ENCODE peak calls at places on chromosome X, in ten cellular contexts. One of them, this sample, is unnamed.

GRCh38 chrX:74535211-74535621 is 79.2 kb downstream of the RLIM start:
- DNase-seq in ACHN: peak
- DNase-seq in T-helper 2 cell: no peak
- DNase-seq in Daoy: peak
- DNase-seq in iris pigment epithelial cell: peak
- DNase-seq in right atrium auricular region: no peak
- DNase-seq in NCI-H2081: no peak
- DNase-seq in MM.1S: peak
- DNase-seq in CD8-positive, alpha-beta T cell: no peak
- DNase-seq in sigmoid colon: no peak
- DNase-seq in this sample: no peak

GRCh38 chrX:1500701-1501624 is 36.0 kb downstream of the P2RY8 start:
- DNase-seq in right atrium auricular region: peak
- DNase-seq in ACHN: no peak
- DNase-seq in T-helper 2 cell: no peak
- DNase-seq in sigmoid colon: no peak
- DNase-seq in iris pigment epithelial cell: no peak
- DNase-seq in MM.1S: peak
- DNase-seq in CD8-positive, alpha-beta T cell: no peak
- DNase-seq in NCI-H2081: no peak
- DNase-seq in Daoy: peak
- DNase-seq in this sample: peak

GRCh38 chrX:6693051-6693450 is 158.1 kb upstream of the VCX3A start:
- DNase-seq in iris pigment epithelial cell: no peak
- DNase-seq in NCI-H2081: no peak
- DNase-seq in MM.1S: no peak
- DNase-seq in sigmoid colon: no peak
- DNase-seq in Daoy: no peak
- DNase-seq in T-helper 2 cell: no peak
- DNase-seq in CD8-positive, alpha-beta T cell: no peak
- DNase-seq in ACHN: no peak
- DNase-seq in right atrium auricular region: no peak
- DNase-seq in this sample: no peak

GRCh38 chrX:106707771-106708454 is 18.6 kb upstream of the RNF128 start:
- DNase-seq in iris pigment epithelial cell: peak
- DNase-seq in ACHN: peak
- DNase-seq in MM.1S: no peak
- DNase-seq in CD8-positive, alpha-beta T cell: no peak
- DNase-seq in NCI-H2081: no peak
- DNase-seq in Daoy: peak
- DNase-seq in right atrium auricular region: no peak
- DNase-seq in T-helper 2 cell: no peak
- DNase-seq in sigmoid colon: no peak
- DNase-seq in this sample: no peak

GRCh38 chrX:110188701-110189558 is 129.0 kb downstream of the AMMECR1 start:
- DNase-seq in iris pigment epithelial cell: no peak
- DNase-seq in CD8-positive, alpha-beta T cell: no peak
- DNase-seq in Daoy: peak
- DNase-seq in sigmoid colon: no peak
- DNase-seq in NCI-H2081: no peak
- DNase-seq in MM.1S: peak
- DNase-seq in right atrium auricular region: no peak
- DNase-seq in ACHN: no peak
- DNase-seq in T-helper 2 cell: no peak
- DNase-seq in this sample: no peak

GRCh38 chrX:107669276-107669675 is 41.0 kb downstream of the PRPS1 start:
- DNase-seq in ACHN: no peak
- DNase-seq in iris pigment epithelial cell: no peak
- DNase-seq in right atrium auricular region: no peak
- DNase-seq in Daoy: no peak
- DNase-seq in NCI-H2081: no peak
- DNase-seq in T-helper 2 cell: no peak
- DNase-seq in MM.1S: no peak
- DNase-seq in CD8-positive, alpha-beta T cell: no peak
- DNase-seq in sigmoid colon: no peak
- DNase-seq in this sample: no peak

GRCh38 chrX:129996120-129996519 is 13.7 kb downstream of the BCORL1 start:
- DNase-seq in NCI-H2081: no peak
- DNase-seq in sigmoid colon: no peak
- DNase-seq in T-helper 2 cell: no peak
- DNase-seq in ACHN: no peak
- DNase-seq in MM.1S: no peak
- DNase-seq in Daoy: peak
- DNase-seq in CD8-positive, alpha-beta T cell: no peak
- DNase-seq in iris pigment epithelial cell: peak
- DNase-seq in right atrium auricular region: no peak
- DNase-seq in this sample: no peak

GRCh38 chrX:96764864-96765263 is 80.2 kb downstream of the DIAPH2 start:
- DNase-seq in iris pigment epithelial cell: no peak
- DNase-seq in ACHN: no peak
- DNase-seq in Daoy: no peak
- DNase-seq in right atrium auricular region: no peak
- DNase-seq in CD8-positive, alpha-beta T cell: no peak
- DNase-seq in sigmoid colon: no peak
- DNase-seq in MM.1S: peak
- DNase-seq in T-helper 2 cell: no peak
- DNase-seq in NCI-H2081: no peak
- DNase-seq in this sample: no peak

GRCh38 chrX:10945463-10945862 is 165.7 kb upstream of the HCCS start:
- DNase-seq in NCI-H2081: no peak
- DNase-seq in right atrium auricular region: no peak
- DNase-seq in iris pigment epithelial cell: no peak
- DNase-seq in sigmoid colon: no peak
- DNase-seq in T-helper 2 cell: no peak
- DNase-seq in MM.1S: no peak
- DNase-seq in Daoy: no peak
- DNase-seq in CD8-positive, alpha-beta T cell: no peak
- DNase-seq in ACHN: no peak
- DNase-seq in this sample: no peak

GRCh38 chrX:129961180-129962083 is 21.0 kb upstream of the BCORL1 start:
- DNase-seq in Daoy: peak
- DNase-seq in ACHN: peak
- DNase-seq in MM.1S: peak
- DNase-seq in sigmoid colon: peak
- DNase-seq in NCI-H2081: peak
- DNase-seq in right atrium auricular region: no peak
- DNase-seq in T-helper 2 cell: no peak
- DNase-seq in CD8-positive, alpha-beta T cell: peak
- DNase-seq in iris pigment epithelial cell: peak
- DNase-seq in this sample: no peak

GRCh38 chrX:112734250-112734649 is 54.5 kb upstream of the LHFPL1 start:
- DNase-seq in Daoy: no peak
- DNase-seq in CD8-positive, alpha-beta T cell: no peak
- DNase-seq in sigmoid colon: no peak
- DNase-seq in ACHN: no peak
- DNase-seq in iris pigment epithelial cell: no peak
- DNase-seq in right atrium auricular region: no peak
- DNase-seq in MM.1S: no peak
- DNase-seq in NCI-H2081: no peak
- DNase-seq in T-helper 2 cell: no peak
- DNase-seq in this sample: no peak

GRCh38 chrX:108088511-108088910 is 2.8 kb downstream of the PSMD10 start:
- DNase-seq in T-helper 2 cell: no peak
- DNase-seq in MM.1S: no peak
- DNase-seq in CD8-positive, alpha-beta T cell: no peak
- DNase-seq in sigmoid colon: no peak
- DNase-seq in right atrium auricular region: no peak
- DNase-seq in Daoy: no peak
- DNase-seq in iris pigment epithelial cell: no peak
- DNase-seq in ACHN: no peak
- DNase-seq in NCI-H2081: no peak
- DNase-seq in this sample: no peak

GRCh38 chrX:100649550-100650356 is 5.8 kb downstream of the SRPX2 start:
- DNase-seq in CD8-positive, alpha-beta T cell: no peak
- DNase-seq in MM.1S: no peak
- DNase-seq in sigmoid colon: peak
- DNase-seq in Daoy: peak
- DNase-seq in iris pigment epithelial cell: peak
- DNase-seq in right atrium auricular region: peak
- DNase-seq in T-helper 2 cell: no peak
- DNase-seq in ACHN: no peak
- DNase-seq in NCI-H2081: no peak
- DNase-seq in this sample: no peak

GRCh38 chrX:98067611-98068010 is 1183.9 kb downstream of the RPA4 start:
- DNase-seq in MM.1S: no peak
- DNase-seq in sigmoid colon: no peak
- DNase-seq in ACHN: no peak
- DNase-seq in iris pigment epithelial cell: no peak
- DNase-seq in right atrium auricular region: no peak
- DNase-seq in NCI-H2081: no peak
- DNase-seq in T-helper 2 cell: no peak
- DNase-seq in CD8-positive, alpha-beta T cell: no peak
- DNase-seq in Daoy: no peak
- DNase-seq in this sample: no peak